ENCODE peak calls at places on chromosome 5, in seven cellular contexts. T is naive thymus-derived CD8-positive, alpha-beta T cell; W is pancreas; P is CD4-positive, alpha-beta T cell; V is endothelial cell; M is stomach; G is LoVo. D is an unnamed sample.

GRCh38 chr5:88021141-88021540 is 247.5 kb downstream of the TMEM161B start:
- DNase-seq in W (no peak), P (no peak), M (no peak), G (no peak), T (no peak), V (no peak), D (no peak)

GRCh38 chr5:157502143-157502647 is 42.2 kb downstream of the NIPAL4 start:
- DNase-seq in V (no peak), G (no peak), W (no peak), P (no peak), M (no peak), T (no peak), D (no peak)

GRCh38 chr5:125508225-125508624 is 761.8 kb upstream of the ZNF608 start:
- DNase-seq in V (no peak), G (no peak), P (no peak), W (no peak), T (no peak), M (no peak), D (no peak)

GRCh38 chr5:139833525-139833924 is 37.9 kb downstream of the PSD2 start:
- DNase-seq in W (no peak), T (peak), P (no peak), G (no peak), M (no peak), V (no peak), D (no peak)

GRCh38 chr5:145946112-145946861 is 9.9 kb downstream of the SH3RF2 start:
- DNase-seq in T (no peak), V (no peak), M (no peak), G (peak), P (no peak), W (no peak), D (no peak)

GRCh38 chr5:176734756-176735342 is 75.5 kb upstream of the UNC5A start:
- DNase-seq in P (no peak), V (no peak), T (peak), M (no peak), G (no peak), W (no peak), D (no peak)

GRCh38 chr5:81995407-81995806 is 23.6 kb downstream of the ATG10 start:
- DNase-seq in W (no peak), G (no peak), P (no peak), T (no peak), V (no peak), M (no peak), D (no peak)

GRCh38 chr5:154298060-154298459 is 107.5 kb downstream of the GALNT10 start:
- DNase-seq in G (no peak), T (no peak), M (no peak), V (no peak), W (no peak), P (no peak), D (no peak)

GRCh38 chr5:107878676-107879075 is 207.9 kb upstream of the EFNA5 start:
- DNase-seq in P (no peak), G (no peak), V (no peak), M (no peak), W (no peak), T (no peak), D (no peak)

GRCh38 chr5:57383093-57383861 is 99.3 kb downstream of the ACTBL2 start:
- DNase-seq in G (peak), M (no peak), T (no peak), P (no peak), V (no peak), W (no peak), D (peak)

GRCh38 chr5:31753700-31754461 is 115.0 kb downstream of the PDZD2 start:
- DNase-seq in T (no peak), G (no peak), M (no peak), W (no peak), V (no peak), P (no peak), D (no peak)

GRCh38 chr5:106435185-106435584 is 1235.6 kb downstream of the EFNA5 start:
- DNase-seq in G (no peak), T (no peak), W (no peak), P (no peak), V (no peak), M (no peak), D (no peak)

GRCh38 chr5:135436856-135437795 is 10.0 kb downstream of the DCANP1 start:
- DNase-seq in T (no peak), M (no peak), G (no peak), P (no peak), W (no peak), V (no peak), D (no peak)

GRCh38 chr5:159605585-159605984 is 275.3 kb upstream of the IL12B start:
- DNase-seq in T (no peak), W (no peak), G (no peak), M (no peak), P (no peak), V (no peak), D (no peak)

GRCh38 chr5:176678584-176678983 is 31.3 kb downstream of the TSPAN17 start:
- DNase-seq in M (no peak), P (no peak), W (no peak), T (no peak), V (no peak), G (no peak), D (no peak)

GRCh38 chr5:73921746-73922145 is 295.8 kb downstream of the ARHGEF28 start:
- DNase-seq in M (no peak), W (no peak), T (no peak), G (no peak), V (no peak), P (no peak), D (no peak)

GRCh38 chr5:164252-164651 is 27.0 kb upstream of the LRRC14B start:
- DNase-seq in G (no peak), M (no peak), T (no peak), P (no peak), W (no peak), V (no peak), D (no peak)